ENCODE peak calls at places on chromosomes 5 and 9, in eight cellular contexts. Z is AG10803, A is choroid plexus epithelial cell, M is epithelial cell of proximal tubule, U is esophagus squamous epithelium, S is Peyer's patch, I is colonic mucosa, T is neural crest cell. G is an unnamed sample.

GRCh38 chr5:171617787-171618690 is 167.6 kb upstream of the SMIM23 start:
- DNase-seq in T (no peak), U (no peak), A (no peak), S (no peak), I (no peak), Z (no peak), M (no peak), G (no peak)

GRCh38 chr5:116440329-116440895 is 134.2 kb downstream of the SEMA6A start:
- DNase-seq in U (no peak), I (no peak), Z (no peak), S (no peak), A (no peak), M (no peak), T (no peak), G (no peak)

GRCh38 chr5:54390015-54390414 is 65.5 kb upstream of the HSPB3 start:
- DNase-seq in T (no peak), I (peak), Z (peak), A (peak), M (peak), U (no peak), S (peak), G (no peak)

GRCh38 chr5:96718635-96719077 is 56.5 kb downstream of the CAST start:
- DNase-seq in T (no peak), A (no peak), Z (no peak), U (no peak), S (peak), M (peak), I (no peak), G (no peak)

GRCh38 chr5:79173626-79174025 is 62.0 kb downstream of the BHMT start:
- DNase-seq in U (no peak), M (no peak), Z (no peak), A (no peak), I (no peak), S (no peak), T (no peak), G (no peak)

GRCh38 chr5:136235316-136235715 is 42.4 kb upstream of the SMIM32 start:
- DNase-seq in T (no peak), U (no peak), M (peak), S (no peak), Z (no peak), A (no peak), I (no peak), G (no peak)

GRCh38 chr9:11457809-11458785 is 845.3 kb upstream of the PTPRD start:
- DNase-seq in A (peak), Z (no peak), S (no peak), U (no peak), I (no peak), M (no peak), T (no peak), G (no peak)

GRCh38 chr5:109826426-109826825 is 136.7 kb downstream of the MAN2A1 start:
- DNase-seq in Z (no peak), A (peak), T (no peak), I (no peak), S (no peak), M (peak), U (no peak), G (no peak)

GRCh38 chr5:147578228-147579024 is 68.6 kb upstream of the DPYSL3 start:
- DNase-seq in Z (peak), I (no peak), T (no peak), M (no peak), S (no peak), U (no peak), A (peak), G (no peak)

GRCh38 chr5:150149618-150150017 is 6.0 kb downstream of the PDGFRB start:
- DNase-seq in Z (no peak), I (no peak), T (no peak), U (no peak), S (no peak), A (no peak), M (no peak), G (no peak)

GRCh38 chr5:148729182-148729581 is 74.9 kb upstream of the HTR4 start:
- DNase-seq in Z (no peak), M (no peak), T (no peak), U (no peak), A (peak), S (no peak), I (no peak), G (no peak)

GRCh38 chr5:101212942-101213514 is 309.9 kb upstream of the ST8SIA4 start:
- DNase-seq in S (no peak), I (no peak), A (no peak), M (no peak), U (no peak), Z (no peak), T (no peak), G (no peak)

GRCh38 chr9:38641985-38642864 is 21.8 kb upstream of the ANKRD18A start:
- DNase-seq in Z (peak), S (no peak), M (no peak), A (peak), T (peak), I (peak), U (no peak), G (no peak)

GRCh38 chr5:143006511-143006910 is 236.3 kb downstream of the ARHGAP26 start:
- DNase-seq in A (no peak), Z (peak), I (no peak), M (no peak), S (no peak), T (no peak), U (no peak), G (no peak)

GRCh38 chr5:132962429-132962928 is 955 bp downstream of the AFF4 start:
- DNase-seq in A (peak), T (peak), Z (peak), I (peak), U (no peak), M (peak), S (no peak), G (no peak)

GRCh38 chr5:159034083-159034824 is 65.5 kb downstream of the EBF1 start:
- DNase-seq in A (peak), M (no peak), T (peak), U (no peak), I (no peak), S (no peak), Z (no peak), G (no peak)

GRCh38 chr9:38227656-38228055 is 158.6 kb upstream of the SHB start:
- DNase-seq in I (no peak), U (no peak), A (peak), T (no peak), S (no peak), Z (no peak), M (no peak), G (peak)

GRCh38 chr9:12818431-12819000 is 43.7 kb downstream of the LURAP1L start:
- DNase-seq in T (no peak), M (peak), A (peak), Z (peak), U (no peak), S (peak), I (peak), G (no peak)

GRCh38 chr9:124623966-124624734 is 117.0 kb upstream of the NR5A1 start:
- DNase-seq in S (no peak), M (no peak), I (no peak), U (no peak), Z (no peak), A (no peak), T (no peak), G (no peak)

GRCh38 chr9:116641292-116642059 is 45.6 kb upstream of the TRIM32 start:
- DNase-seq in Z (peak), I (no peak), M (no peak), A (no peak), S (no peak), U (no peak), T (no peak), G (no peak)

GRCh38 chr5:109394806-109395205 is 15.0 kb downstream of the PJA2 start:
- DNase-seq in U (no peak), M (no peak), I (no peak), S (no peak), Z (no peak), A (no peak), T (no peak), G (no peak)

GRCh38 chr5:115841382-115842088 is at the start of the genes AP3S1 and ATG12:
- DNase-seq in I (peak), U (peak), S (peak), M (peak), Z (peak), T (peak), A (peak), G (peak)

GRCh38 chr9:112065781-112066606 is 109.1 kb downstream of the SUSD1 start:
- DNase-seq in A (peak), U (no peak), Z (no peak), S (peak), M (peak), T (no peak), I (peak), G (no peak)

GRCh38 chr5:179869641-179870402 is 11.2 kb upstream of the MRNIP start:
- DNase-seq in U (no peak), I (no peak), Z (no peak), T (no peak), M (no peak), S (peak), A (no peak), G (no peak)

GRCh38 chr5:179869101-179869500 is 10.5 kb upstream of the MRNIP start:
- DNase-seq in A (no peak), I (no peak), Z (no peak), T (no peak), U (no peak), S (no peak), M (no peak), G (no peak)

GRCh38 chr5:179871506-179871905 is 12.9 kb upstream of the MRNIP start:
- DNase-seq in M (no peak), U (no peak), S (no peak), Z (no peak), A (no peak), T (no peak), I (no peak), G (no peak)

GRCh38 chr5:179870952-179871351 is 12.3 kb upstream of the MRNIP start:
- DNase-seq in T (no peak), I (no peak), M (no peak), S (no peak), Z (no peak), A (no peak), U (no peak), G (no peak)

DNA sequence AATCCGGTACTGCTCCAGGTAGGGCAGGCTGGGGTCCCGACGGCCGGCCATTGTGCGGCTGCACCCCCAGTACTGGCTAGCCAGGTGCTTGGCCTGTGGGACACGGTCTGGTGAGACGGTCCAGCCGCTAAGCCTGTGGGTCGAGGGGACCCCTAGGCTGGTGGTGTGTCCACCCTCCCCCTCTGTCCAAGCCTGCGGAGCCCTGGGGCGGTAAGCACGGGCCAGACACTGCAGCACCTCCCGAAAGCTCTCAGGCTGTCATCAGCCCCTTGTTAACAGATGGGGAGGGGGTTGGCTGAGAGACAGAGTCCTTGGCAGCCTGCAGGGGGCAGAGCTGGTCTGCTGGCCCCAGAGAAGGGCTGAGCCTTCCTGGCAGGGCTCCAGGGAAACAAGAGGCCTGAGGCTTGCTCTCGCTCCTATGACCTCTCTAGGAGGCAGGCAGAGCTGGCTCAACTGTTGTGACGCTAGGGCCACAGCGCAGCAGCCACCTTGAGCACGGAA is 11.8 kb upstream of the MRNIP start:
- DNase-seq in I (no peak), U (no peak), T (no peak), Z (no peak), S (peak), M (no peak), A (peak), G (no peak)
- TF ChIP-seq CTCF in I (peak), U (no peak), T (peak), Z (no peak), S (no peak), M (peak), A (peak), G (peak)

DNA sequence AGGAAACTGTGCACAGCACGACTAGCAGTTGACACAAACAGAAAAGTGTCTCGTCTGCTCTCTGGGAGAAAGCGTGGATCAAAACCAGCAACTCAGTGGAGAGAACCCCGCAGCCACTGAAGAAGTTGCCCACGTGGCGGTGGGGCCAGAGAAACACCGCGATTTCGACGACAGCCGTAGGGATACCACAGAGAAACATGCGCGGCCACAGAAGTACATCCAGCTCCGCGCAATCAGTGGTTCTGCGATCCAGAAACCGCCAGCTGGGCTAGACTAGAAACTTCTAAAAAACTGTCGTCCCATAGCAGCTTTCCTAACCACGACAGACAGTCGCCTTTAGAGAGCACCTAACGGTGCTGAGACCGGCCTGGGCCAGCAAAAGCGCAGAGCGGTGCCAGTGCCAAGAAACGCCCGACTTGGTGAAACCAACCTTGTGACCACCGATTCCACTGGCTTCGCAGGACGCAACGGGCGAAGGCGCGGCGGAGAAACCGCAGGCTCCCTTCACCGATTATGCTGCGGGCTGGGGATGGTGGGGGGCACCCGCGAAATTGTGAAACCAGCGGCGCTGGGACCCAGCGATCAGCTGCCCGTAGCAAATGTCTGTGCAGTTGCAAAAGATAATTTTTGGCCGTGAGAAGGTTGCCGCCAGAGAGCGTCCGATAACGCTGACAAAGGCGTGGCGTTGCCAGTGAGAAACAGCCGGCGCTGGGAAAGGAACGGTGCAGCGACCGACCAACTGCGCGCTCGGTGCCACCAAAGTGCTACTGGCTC is 2.7 kb upstream of the ANXA2R start:
- DNase-seq in M (no peak), S (peak), I (peak), U (no peak), A (peak), Z (peak), T (peak), G (no peak)
- TF ChIP-seq CTCF in M (peak), S (no peak), I (no peak), U (no peak), A (peak), Z (peak), T (peak), G (no peak)

DNA sequence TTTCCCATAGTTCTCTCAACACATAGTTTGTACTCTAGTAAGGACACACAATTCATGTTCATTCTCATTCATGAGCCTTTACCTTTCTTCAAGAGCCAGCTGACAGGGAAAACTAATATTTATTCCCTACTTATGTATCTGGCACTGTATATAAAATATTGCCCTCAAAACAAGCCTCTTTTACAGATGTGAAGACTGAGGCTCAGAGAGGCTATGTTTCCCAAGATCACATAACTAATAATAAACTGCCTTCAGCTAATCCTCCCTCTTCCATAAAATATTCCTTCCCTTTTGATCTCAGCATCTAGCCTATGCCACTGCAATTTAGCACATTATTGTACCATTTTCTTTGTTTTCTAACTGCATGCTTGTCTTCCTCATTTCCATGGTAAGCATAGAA is 18.2 kb downstream of the ALDOB start:
- DNase-seq in U (no peak), S (no peak), T (no peak), M (no peak), Z (no peak), I (no peak), A (no peak), G (no peak)
- TF ChIP-seq CTCF in U (no peak), S (no peak), T (no peak), M (no peak), Z (no peak), I (no peak), A (no peak), G (no peak)

GRCh38 chr5:156474251-156474650 is 147.3 kb downstream of the SGCD start:
- DNase-seq in Z (peak), A (no peak), U (no peak), M (no peak), S (no peak), I (peak), T (no peak), G (no peak)
- TF ChIP-seq CTCF in Z (no peak), A (no peak), U (no peak), M (no peak), S (no peak), I (no peak), T (no peak), G (no peak)

GRCh38 chr5:1476967-1477310 is 31.7 kb upstream of the SLC6A3 start:
- DNase-seq in A (no peak), I (no peak), T (no peak), Z (no peak), M (no peak), U (no peak), S (no peak), G (no peak)

GRCh38 chr5:1478333-1478732 is 33.1 kb upstream of the SLC6A3 start:
- DNase-seq in U (no peak), M (no peak), I (no peak), A (no peak), Z (no peak), T (no peak), S (no peak), G (no peak)

GRCh38 chr5:1477341-1477740 is 32.1 kb upstream of the SLC6A3 start:
- DNase-seq in M (no peak), I (peak), S (peak), Z (no peak), U (peak), A (no peak), T (no peak), G (no peak)

GRCh38 chr5:1474875-1475543 is 29.8 kb upstream of the SLC6A3 start:
- DNase-seq in A (no peak), S (peak), M (no peak), T (no peak), I (no peak), Z (no peak), U (no peak), G (no peak)

DNA sequence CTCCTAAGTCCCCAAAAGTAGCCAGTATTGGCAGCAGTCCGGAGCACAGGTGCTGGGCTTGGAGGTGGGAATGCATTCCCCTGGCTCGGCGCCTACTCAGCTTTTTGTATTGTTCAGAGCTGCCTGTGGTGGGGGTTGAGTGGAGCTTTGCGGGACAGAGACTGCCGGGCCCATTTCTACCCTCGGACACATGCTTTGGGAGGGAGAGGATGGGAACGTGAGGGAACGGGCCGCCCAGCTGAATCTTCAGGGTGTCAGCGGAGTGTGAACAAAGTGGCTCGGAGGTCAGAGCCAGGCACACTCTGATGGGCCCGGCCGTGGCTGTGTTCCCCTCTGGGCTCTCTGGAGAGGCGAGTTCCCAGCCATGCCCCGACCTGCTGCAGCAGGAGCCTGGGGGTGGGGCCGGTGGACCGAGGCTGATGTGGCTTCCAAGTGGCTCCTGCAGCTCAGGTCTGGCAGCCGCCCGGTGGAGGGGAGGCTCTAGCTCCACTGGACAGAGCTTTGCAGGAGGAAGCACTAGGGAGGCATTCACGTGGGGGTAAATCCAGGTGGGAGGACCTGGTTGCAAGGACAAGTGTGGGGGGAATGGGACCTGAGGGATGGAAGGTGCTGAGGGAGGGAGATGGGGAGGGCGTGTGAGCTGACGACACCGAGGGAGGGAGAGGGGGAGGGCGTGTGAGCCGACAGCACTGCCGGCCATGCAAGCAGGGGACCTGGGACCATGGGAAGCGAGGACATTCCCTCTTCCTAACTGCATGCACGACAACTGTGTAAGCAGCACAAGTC is 31.1 kb upstream of the SLC6A3 start:
- DNase-seq in T (no peak), M (no peak), U (no peak), Z (no peak), I (no peak), A (no peak), S (peak), G (no peak)
- TF ChIP-seq CTCF in T (no peak), M (no peak), U (no peak), Z (no peak), I (no peak), A (no peak), S (no peak), G (no peak)

GRCh38 chr5:157750320-157750719 is 6.8 kb downstream of the LSM11 start:
- DNase-seq in M (no peak), Z (peak), A (peak), I (no peak), T (no peak), U (no peak), S (no peak), G (no peak)

GRCh38 chr5:157747766-157748700 is 4.5 kb downstream of the LSM11 start:
- DNase-seq in Z (no peak), T (no peak), M (no peak), A (peak), U (no peak), S (no peak), I (no peak), G (no peak)

GRCh38 chr5:157747173-157747758 is 3.8 kb downstream of the LSM11 start:
- DNase-seq in U (no peak), Z (no peak), T (no peak), A (no peak), I (no peak), M (no peak), S (no peak), G (no peak)

GRCh38 chr5:157749462-157749799 is 5.9 kb downstream of the LSM11 start:
- DNase-seq in Z (no peak), S (no peak), T (no peak), U (no peak), A (no peak), I (no peak), M (no peak), G (no peak)

GRCh38 chr5:157748740-157749461 is 5.4 kb downstream of the LSM11 start:
- DNase-seq in T (no peak), U (no peak), Z (peak), M (no peak), S (no peak), A (peak), I (no peak), G (no peak)
- TF ChIP-seq CTCF in T (no peak), U (no peak), Z (peak), M (no peak), S (no peak), A (peak), I (no peak), G (no peak)

GRCh38 chr5:138849882-138850281 is 25.3 kb downstream of the LRRTM2 start:
- DNase-seq in M (no peak), A (no peak), S (no peak), U (no peak), T (no peak), Z (no peak), I (no peak), G (no peak)
- TF ChIP-seq CTCF in M (no peak), A (no peak), S (no peak), U (no peak), T (no peak), Z (no peak), I (no peak), G (no peak)

GRCh38 chr9:123150708-123151503 is 117.4 kb downstream of the GPR21 start:
- DNase-seq in I (no peak), U (no peak), M (no peak), T (no peak), S (no peak), A (peak), Z (peak), G (no peak)

DNA sequence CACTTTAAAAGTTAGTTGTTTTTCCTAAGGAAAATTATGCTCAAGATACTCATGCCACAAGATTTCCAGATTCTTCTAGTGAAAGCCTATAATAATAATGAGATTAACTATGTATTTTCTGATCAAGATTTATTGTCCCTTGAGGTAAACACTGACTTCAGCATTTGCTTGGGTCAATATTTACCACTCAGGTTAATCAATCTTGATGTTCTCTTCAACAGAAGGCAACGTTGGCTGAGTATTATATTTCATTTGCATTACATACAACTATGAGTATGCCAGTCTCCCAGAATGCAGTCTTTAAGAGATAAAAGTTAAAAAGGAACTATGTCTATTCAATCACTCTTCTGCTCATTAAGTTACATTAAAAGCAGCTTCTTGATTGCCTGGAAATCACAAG is 115.6 kb downstream of the GPR21 start:
- DNase-seq in T (no peak), I (no peak), U (no peak), A (no peak), S (no peak), Z (no peak), M (no peak), G (no peak)
- TF ChIP-seq CTCF in T (no peak), I (no peak), U (no peak), A (no peak), S (no peak), Z (no peak), M (no peak), G (no peak)